ENCODE peak calls at places on chromosomes 11 and 22, in ten cellular contexts. D is right atrium auricular region; S is CD8-positive, alpha-beta T cell; I is right cardiac atrium; N is transverse colon; R is GM23338; C is upper lobe of right lung; G is fibroblast of lung; M is OCI-LY7; Y is ovary. W is an unnamed sample.

GRCh38 chr22:20530368-20531153 is 23.2 kb downstream of the MED15 start:
- DNase-seq in D (no peak), S (no peak), I (no peak), N (peak; percentile 56), R (no peak), C (no peak), G (peak; percentile 60), M (no peak), Y (no peak), W (peak; percentile 52)

GRCh38 chr22:30143265-30143664 is 63.0 kb downstream of the HORMAD2 start:
- DNase-seq in D (no peak), S (no peak), I (no peak), N (no peak), R (no peak), C (no peak), G (no peak), M (no peak), Y (no peak), W (no peak)

GRCh38 chr11:119505861-119506260 is 82.9 kb upstream of the THY1 start:
- DNase-seq in D (no peak), S (no peak), I (no peak), N (no peak), R (no peak), C (no peak), G (no peak), M (no peak), Y (peak; percentile 56), W (no peak)

GRCh38 chr11:114156131-114156581 is 96.6 kb downstream of the ZBTB16 start:
- DNase-seq in D (no peak), S (no peak), I (no peak), N (no peak), R (no peak), C (no peak), G (no peak), M (no peak), Y (no peak), W (no peak)

GRCh38 chr22:45302047-45302446 is 7.7 kb upstream of the FAM118A start:
- DNase-seq in D (no peak), S (no peak), I (no peak), N (no peak), R (no peak), C (no peak), G (peak; percentile 81), M (no peak), Y (no peak), W (no peak)

GRCh38 chr11:40292636-40293585 is 1166.5 kb downstream of the LRRC4C start:
- DNase-seq in D (no peak), S (no peak), I (no peak), N (no peak), R (peak; percentile 52), C (no peak), G (peak; percentile 45), M (no peak), Y (no peak), W (no peak)

GRCh38 chr11:57514538-57515331 is 767 bp downstream of the SLC43A1 start:
- DNase-seq in D (peak; percentile 72), S (peak; percentile 46), I (peak; percentile 61), N (peak; percentile 72), R (peak; percentile 80), C (peak; percentile 82), G (peak; percentile 39), M (peak; percentile 65), Y (peak; percentile 84), W (peak; percentile 78)

GRCh38 chr11:130761560-130762220 is 154.6 kb downstream of the SNX19 start:
- DNase-seq in D (no peak), S (no peak), I (no peak), N (no peak), R (peak; percentile 65), C (no peak), G (no peak), M (no peak), Y (no peak), W (no peak)

GRCh38 chr11:35811783-35812182 is 132.1 kb upstream of the LDLRAD3 start:
- DNase-seq in D (no peak), S (no peak), I (no peak), N (no peak), R (no peak), C (no peak), G (no peak), M (no peak), Y (no peak), W (no peak)

GRCh38 chr11:67248653-67249052 is 17.6 kb upstream of the GRK2 start:
- DNase-seq in D (no peak), S (no peak), I (no peak), N (no peak), R (no peak), C (peak; percentile 74), G (peak; percentile 26), M (no peak), Y (no peak), W (peak; percentile 78)

GRCh38 chr11:75245356-75246005 is 4.9 kb downstream of the TPBGL start:
- DNase-seq in D (no peak), S (no peak), I (no peak), N (no peak), R (peak; percentile 72), C (peak; percentile 52), G (no peak), M (no peak), Y (no peak), W (no peak)

GRCh38 chr11:47249378-47249715 is 733 bp upstream of the ACP2 start:
- DNase-seq in D (no peak), S (no peak), I (no peak), N (no peak), R (no peak), C (no peak), G (no peak), M (no peak), Y (no peak), W (no peak)
- H3K4me1 ChIP-seq in D (peaks cover 39% of the 10 kb centered on the region), S (peaks cover 17% of the 10 kb centered on the region), I (peaks cover 23% of the 10 kb centered on the region), N (peaks cover 25% of the 10 kb centered on the region), R (peaks cover 10% of the 10 kb centered on the region), C (peaks cover 31% of the 10 kb centered on the region), G (peaks cover 12% of the 10 kb centered on the region), M (peaks cover 13% of the 10 kb centered on the region), Y (peaks cover 13% of the 10 kb centered on the region), W (peaks cover 44% of the 10 kb centered on the region)

GRCh38 chr11:65575568-65576231 is at the start of gene EHBP1L1:
- DNase-seq in D (no peak), S (peak; percentile 75), I (peak; percentile 81), N (peak; percentile 89), R (peak; percentile 63), C (peak; percentile 91), G (peak; percentile 38), M (peak; percentile 83), Y (peak; percentile 78), W (peak; percentile 86)
- H3K4me1 ChIP-seq in D (peaks cover 72% of the 10 kb centered on the region), S (peaks cover 54% of the 10 kb centered on the region), I (peaks cover 14% of the 10 kb centered on the region), N (peaks cover 72% of the 10 kb centered on the region), R (peaks cover 23% of the 10 kb centered on the region), C (peaks cover 56% of the 10 kb centered on the region), G (peaks cover 46% of the 10 kb centered on the region), M (peaks cover 55% of the 10 kb centered on the region), Y (peaks cover 17% of the 10 kb centered on the region), W (peaks cover 65% of the 10 kb centered on the region)

GRCh38 chr22:37310815-37311595 is 28.7 kb downstream of the CYTH4 start:
- DNase-seq in D (peak; percentile 64), S (no peak), I (no peak), N (no peak), R (no peak), C (no peak), G (no peak), M (no peak), Y (no peak), W (peak; percentile 75)

GRCh38 chr22:37309221-37310074 is 27.1 kb downstream of the CYTH4 start:
- DNase-seq in D (no peak), S (peak; percentile 50), I (no peak), N (peak; percentile 45), R (no peak), C (peak; percentile 75), G (no peak), M (peak; percentile 79), Y (no peak), W (no peak)

GRCh38 chr22:37306494-37306829 is 24.2 kb downstream of the CYTH4 start:
- DNase-seq in D (no peak), S (no peak), I (no peak), N (no peak), R (no peak), C (no peak), G (no peak), M (no peak), Y (no peak), W (no peak)

GRCh38 chr22:37310075-37310606 is 27.8 kb downstream of the CYTH4 start:
- DNase-seq in D (no peak), S (no peak), I (no peak), N (no peak), R (no peak), C (no peak), G (no peak), M (no peak), Y (no peak), W (no peak)

DNA sequence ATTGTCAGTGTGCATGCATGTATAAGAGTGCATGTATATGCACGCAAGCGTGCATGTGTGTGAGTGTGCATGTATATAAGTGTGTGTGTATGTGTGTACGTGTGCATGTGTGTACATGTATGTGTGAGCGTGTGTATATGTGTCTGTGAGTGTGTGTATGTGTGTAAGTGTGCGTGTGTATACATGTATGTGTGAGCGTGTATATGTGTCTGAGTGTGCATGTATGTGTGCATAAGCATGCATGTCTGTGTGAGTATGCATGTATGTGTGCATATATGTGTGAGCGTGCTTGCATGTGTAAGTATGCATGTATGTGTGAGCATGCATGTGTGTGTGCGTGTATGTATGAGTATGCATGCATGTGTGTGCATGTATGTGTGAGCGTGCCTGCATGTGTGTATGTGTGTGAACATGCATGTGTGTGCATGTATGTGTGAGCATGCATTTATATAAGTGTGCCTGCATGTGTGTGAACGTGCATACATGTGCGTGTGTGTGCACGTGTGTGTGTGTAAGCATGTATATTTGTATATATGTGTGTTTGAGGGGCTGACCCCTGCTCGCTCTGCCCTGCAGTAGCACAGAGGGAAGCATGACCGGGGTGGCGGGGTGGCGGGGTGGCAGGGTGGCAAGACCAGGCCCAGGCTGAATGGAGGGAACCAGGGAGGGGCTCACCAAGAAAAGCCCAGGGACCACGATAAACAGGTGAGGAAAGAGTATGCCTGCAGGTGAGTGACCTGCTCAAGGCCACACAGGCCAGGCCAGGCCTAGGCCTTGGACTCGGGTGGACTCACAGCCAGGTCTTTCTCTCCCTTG is 26.3 kb downstream of the CYTH4 start:
- DNase-seq in D (no peak), S (no peak), I (no peak), N (no peak), R (no peak), C (no peak), G (no peak), M (no peak), Y (no peak), W (no peak)
- H3K4me1 ChIP-seq in D (peaks cover 34% of the 10 kb centered on the region), S (peaks cover 73% of the 10 kb centered on the region), I (peaks cover 7% of the 10 kb centered on the region), N (peaks cover 21% of the 10 kb centered on the region), R (peaks cover 12% of the 10 kb centered on the region), C (peaks cover 47% of the 10 kb centered on the region), G (peaks cover 38% of the 10 kb centered on the region), M (peaks cover 49% of the 10 kb centered on the region), Y (peaks cover 3% of the 10 kb centered on the region), W (peaks cover 78% of the 10 kb centered on the region)

DNA sequence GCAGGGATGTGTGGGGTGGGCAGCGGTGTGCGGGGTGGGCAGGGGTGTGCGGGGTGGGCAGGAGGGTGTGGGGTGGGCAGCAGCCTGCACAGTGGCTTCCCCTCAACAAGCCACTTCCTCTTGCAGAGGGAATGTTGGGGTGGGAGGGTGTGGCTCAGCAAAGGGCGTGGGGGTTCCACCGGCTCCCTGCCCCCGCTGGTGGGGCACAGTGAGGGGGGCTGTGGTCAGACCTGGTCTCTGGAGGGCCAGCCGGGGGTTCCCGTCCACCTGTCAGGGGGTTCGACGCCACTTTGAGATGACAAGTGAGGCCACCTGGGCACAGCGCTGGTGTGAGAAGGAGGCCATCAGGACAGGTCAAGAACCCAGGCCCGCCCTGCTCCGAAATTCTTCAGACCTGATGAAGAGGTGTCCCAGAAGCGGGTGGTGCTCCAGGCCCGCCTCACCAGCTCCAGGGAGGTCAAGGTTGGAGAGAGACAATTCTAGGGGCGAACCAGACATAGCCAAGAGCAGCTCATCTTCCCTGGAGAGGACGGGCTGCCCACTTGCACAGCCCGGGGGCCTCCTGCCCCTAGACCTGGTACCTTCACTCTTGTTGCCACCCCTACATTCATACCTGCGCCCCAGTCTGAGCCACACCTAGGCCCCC is 1.3 kb downstream of the C11orf21 start:
- DNase-seq in D (peak; percentile 55), S (peak; percentile 22), I (no peak), N (no peak), R (no peak), C (peak; percentile 69), G (no peak), M (no peak), Y (no peak), W (no peak)
- H3K4me1 ChIP-seq in D (peaks cover 47% of the 10 kb centered on the region), S (peaks cover 55% of the 10 kb centered on the region), I (peaks cover 3% of the 10 kb centered on the region), N (peaks cover 18% of the 10 kb centered on the region), R (no peaks in the 10 kb centered on the region), C (peaks cover 21% of the 10 kb centered on the region), G (no peaks in the 10 kb centered on the region), M (no peaks in the 10 kb centered on the region), Y (peaks cover 12% of the 10 kb centered on the region), W (peaks cover 37% of the 10 kb centered on the region)

W was measured in lower lobe of right lung.